ENCODE peak calls at places on chromosomes 2 and 18, in five cellular contexts. Q, O, B, K and Z are unnamed samples.

GRCh38 chr2:135473567-135473966 is 57.5 kb downstream of the ZRANB3 start:
- DNase-seq in Q (no peak), O (peak; percentile 18), B (no peak), K (no peak), Z (peak; percentile 66)

GRCh38 chr2:120779781-120780283 is 44.2 kb downstream of the GLI2 start:
- DNase-seq in Q (no peak), O (peak; percentile 85), B (no peak), K (no peak), Z (no peak)

GRCh38 chr2:203708846-203709815 is 2.7 kb downstream of the CD28 start:
- DNase-seq in Q (no peak), O (no peak), B (no peak), K (no peak), Z (no peak)

GRCh38 chr2:166671831-166672230 is 177.8 kb upstream of the SCN7A start:
- DNase-seq in Q (no peak), O (no peak), B (no peak), K (no peak), Z (no peak)

GRCh38 chr2:121965666-121966065 is 210.2 kb downstream of the TSN start:
- DNase-seq in Q (no peak), O (no peak), B (no peak), K (no peak), Z (no peak)

GRCh38 chr18:45284174-45284573 is 331.1 kb upstream of the SLC14A2 start:
- DNase-seq in Q (no peak), O (no peak), B (no peak), K (no peak), Z (no peak)

GRCh38 chr2:150624001-150624401 is 136.5 kb upstream of the RND3 start:
- DNase-seq in Q (no peak), O (no peak), B (no peak), K (no peak), Z (no peak)

GRCh38 chr2:69202323-69202722 is 184.7 kb downstream of the GFPT1 start:
- DNase-seq in Q (no peak), O (no peak), B (no peak), K (no peak), Z (no peak)

GRCh38 chr2:134361648-134362047 is 107.8 kb downstream of the MGAT5 start:
- DNase-seq in Q (no peak), O (peak; percentile 24), B (peak; percentile 25), K (no peak), Z (no peak)

GRCh38 chr2:171814883-171815282 is 79.2 kb downstream of the SLC25A12 start:
- DNase-seq in Q (no peak), O (no peak), B (peak; percentile 69), K (no peak), Z (no peak)

GRCh38 chr2:96698221-96698861 is 41.5 kb downstream of the LMAN2L start:
- DNase-seq in Q (no peak), O (no peak), B (no peak), K (no peak), Z (peak; percentile 54)

GRCh38 chr2:32553829-32554432 is 73.9 kb upstream of the TTC27 start:
- DNase-seq in Q (no peak), O (peak; percentile 21), B (no peak), K (no peak), Z (no peak)

GRCh38 chr2:46299365-46300263 is 2.4 kb downstream of the EPAS1 start:
- DNase-seq in Q (peak; percentile 81), O (no peak), B (no peak), K (peak; percentile 84), Z (no peak)